ENCODE peak calls at places on chromosomes 6 and 20, in seven cellular contexts. D is NCI-H1105 treated with DMSO at 0.1 percent for 48 hours; G is globus pallidus; C is GM13976; J is cerebellum; E is islet precursor cell; A is activated naive CD8-positive, alpha-beta T cell treated with anti-CD3 and anti-CD28 coated beads, Interleukin-2, amount 50 U/mL, for 24 hours. W is an unnamed sample.

GRCh38 chr20:47970282-47970903 is 185.1 kb upstream of the SULF2 start:
- DNase-seq in J (no peak), C (peak; percentile 42), A (no peak), D (no peak), E (peak; percentile 94), G (no peak), W (no peak)

GRCh38 chr20:25011831-25012241 is 19.3 kb upstream of the APMAP start:
- DNase-seq in C (no peak), A (no peak), E (peak; percentile 37), D (no peak), J (no peak), G (no peak), W (no peak)

GRCh38 chr20:35462351-35462750 is 7.0 kb downstream of the CEP250 start:
- DNase-seq in G (no peak), A (no peak), E (no peak), D (peak; percentile 15), J (no peak), C (no peak), W (no peak)

GRCh38 chr6:158776737-158777136 is 42.4 kb downstream of the EZR start:
- DNase-seq in A (no peak), C (no peak), D (no peak), E (no peak), J (no peak), G (no peak), W (no peak)

GRCh38 chr20:50508171-50508761 is 1.9 kb upstream of the PTPN1 start:
- DNase-seq in C (no peak), J (no peak), A (no peak), D (no peak), E (peak; percentile 94), G (no peak), W (no peak)

GRCh38 chr6:72748759-72749158 is 126.9 kb downstream of the KCNQ5 start:
- DNase-seq in J (no peak), E (no peak), C (no peak), A (peak; percentile 41), G (no peak), D (no peak), W (peak; percentile 95)

GRCh38 chr6:91879346-91879995 is 1292.6 kb upstream of the MAP3K7 start:
- DNase-seq in G (no peak), E (no peak), C (no peak), J (no peak), A (no peak), D (no peak), W (no peak)

GRCh38 chr6:52538252-52538905 is 38.5 kb downstream of the TRAM2 start:
- DNase-seq in C (no peak), G (no peak), J (no peak), E (no peak), A (no peak), D (no peak), W (peak; percentile 62)

GRCh38 chr6:91094806-91095475 is 508.1 kb upstream of the MAP3K7 start:
- DNase-seq in E (no peak), C (no peak), A (no peak), G (no peak), J (no peak), D (no peak), W (no peak)

GRCh38 chr6:7821426-7821825 is 89.2 kb downstream of the TXNDC5 start:
- DNase-seq in E (no peak), J (no peak), G (no peak), D (no peak), A (no peak), C (no peak), W (no peak)

GRCh38 chr20:59146801-59147118 is 16.9 kb upstream of the ZNF831 start:
- DNase-seq in D (no peak), A (no peak), C (no peak), E (peak; percentile 4), J (no peak), G (no peak), W (no peak)

GRCh38 chr6:36133148-36133547 is 2.8 kb downstream of the MAPK13 start:
- DNase-seq in G (no peak), C (no peak), A (no peak), J (no peak), E (no peak), D (no peak), W (no peak)

GRCh38 chr6:170459451-170459850 is 93.7 kb downstream of the PSMB1 start:
- DNase-seq in J (no peak), E (peak; percentile 63), C (peak; percentile 84), G (no peak), A (peak; percentile 48), D (no peak), W (no peak)

GRCh38 chr6:170265655-170266054 is 25.2 kb downstream of the DLL1 start:
- DNase-seq in C (no peak), G (peak; percentile 89), J (no peak), E (no peak), D (peak; percentile 81), A (no peak), W (no peak)

GRCh38 chr6:121549741-121550140 is 114.3 kb downstream of the GJA1 start:
- DNase-seq in G (no peak), A (no peak), D (no peak), C (no peak), E (no peak), J (no peak), W (peak; percentile 83)